ENCODE peak calls at places on chromosomes 16 and 17, in four cellular contexts. F, G, Z and B are unnamed samples.

GRCh38 chr16:83002351-83003334 is 375.9 kb downstream of the CDH13 start:
- DNase-seq in F (no peak), G (no peak), Z (no peak), B (no peak)

GRCh38 chr16:19415461-19415860 is 2.2 kb upstream of the TMC5 start:
- DNase-seq in F (no peak), G (no peak), Z (no peak), B (no peak)

GRCh38 chr16:15425861-15426260 is 8.5 kb upstream of the BMERB1 start:
- DNase-seq in F (no peak), G (no peak), Z (no peak), B (no peak)

GRCh38 chr16:31063843-31064611 is 10.0 kb downstream of the ZNF668 start:
- DNase-seq in F (no peak), G (no peak), Z (no peak), B (no peak)

GRCh38 chr17:2070241-2071023 is 15.5 kb downstream of the HIC1 start:
- DNase-seq in F (no peak), G (no peak), Z (no peak), B (no peak)

GRCh38 chr17:42845918-42846593 is 1.7 kb downstream of the AOC2 start:
- DNase-seq in F (no peak), G (no peak), Z (no peak), B (no peak)

GRCh38 chr16:19875900-19876299 is 8.7 kb downstream of the GPRC5B start:
- DNase-seq in F (no peak), G (no peak), Z (no peak), B (no peak)

GRCh38 chr16:154223-155030 is 2.0 kb downstream of the HBZ start:
- DNase-seq in F (no peak), G (no peak), Z (no peak), B (no peak)

GRCh38 chr16:12988071-12988470 is 86.7 kb downstream of the SHISA9 start:
- DNase-seq in F (no peak), G (no peak), Z (no peak), B (no peak)

GRCh38 chr17:17351901-17352781 is 49.0 kb downstream of the NT5M start:
- DNase-seq in F (no peak), G (no peak), Z (peak), B (no peak)

GRCh38 chr16:26697826-26698225 is 368.9 kb upstream of the C16orf82 start:
- DNase-seq in F (no peak), G (no peak), Z (no peak), B (no peak)

GRCh38 chr17:83170571-83171260 is 91.3 kb downstream of the METRNL start:
- DNase-seq in F (no peak), G (no peak), Z (no peak), B (no peak)

GRCh38 chr17:18043491-18043890 is 4.3 kb downstream of the GID4 start:
- DNase-seq in F (no peak), G (no peak), Z (no peak), B (no peak)

GRCh38 chr17:19897901-19898300 is 30.2 kb upstream of the ULK2 start:
- DNase-seq in F (no peak), G (no peak), Z (no peak), B (no peak)

GRCh38 chr16:28585674-28586073 is 11.2 kb downstream of the SULT1A2 start:
- DNase-seq in F (no peak), G (no peak), Z (no peak), B (no peak)

GRCh38 chr17:12659500-12659899 is 6.2 kb upstream of the MYOCD start:
- DNase-seq in F (no peak), G (no peak), Z (no peak), B (no peak)

GRCh38 chr16:2976673-2977072 is 3.6 kb downstream of the PKMYT1 start:
- DNase-seq in F (no peak), G (no peak), Z (no peak), B (no peak)

GRCh38 chr16:57863434-57864160 is 61.3 kb upstream of the KIFC3 start:
- DNase-seq in F (no peak), G (peak), Z (peak), B (no peak)

GRCh38 chr17:56834380-56835258 is 668 bp downstream of the DGKE start:
- DNase-seq in F (no peak), G (peak), Z (peak), B (no peak)

GRCh38 chr17:4043862-4044261 is 79.6 kb upstream of the ATP2A3 start:
- DNase-seq in F (no peak), G (no peak), Z (no peak), B (peak)

GRCh38 chr16:17334096-17334495 is 136.7 kb downstream of the XYLT1 start:
- DNase-seq in F (no peak), G (no peak), Z (no peak), B (no peak)

GRCh38 chr17:2416010-2416734 is 15.3 kb upstream of the MNT start:
- DNase-seq in F (no peak), G (peak), Z (peak), B (peak)

GRCh38 chr17:68514809-68515208 is 2.6 kb downstream of the PRKAR1A start:
- DNase-seq in F (no peak), G (no peak), Z (no peak), B (no peak)

GRCh38 chr16:19115148-19116021 is 1.6 kb downstream of the ITPRIPL2 start:
- DNase-seq in F (no peak), G (no peak), Z (peak), B (no peak)

GRCh38 chr16:30782486-30783279 is 4.3 kb downstream of the ZNF629 start:
- DNase-seq in F (no peak), G (no peak), Z (no peak), B (no peak)

GRCh38 chr16:89581861-89582563 is 6.5 kb downstream of the CPNE7 start:
- DNase-seq in F (no peak), G (no peak), Z (no peak), B (no peak)

GRCh38 chr17:61070649-61071048 is 329.0 kb upstream of the TBX2 start:
- DNase-seq in F (no peak), G (no peak), Z (no peak), B (no peak)

GRCh38 chr17:58507123-58507634 is 7.3 kb downstream of the MTMR4 start:
- DNase-seq in F (no peak), G (no peak), Z (no peak), B (no peak)

GRCh38 chr17:64418506-64419339 is 28.1 kb upstream of the PECAM1 start:
- DNase-seq in F (no peak), G (no peak), Z (no peak), B (peak)

GRCh38 chr17:27247958-27248342 is 46.0 kb upstream of the WSB1 start:
- DNase-seq in F (no peak), G (no peak), Z (no peak), B (no peak)

DNA sequence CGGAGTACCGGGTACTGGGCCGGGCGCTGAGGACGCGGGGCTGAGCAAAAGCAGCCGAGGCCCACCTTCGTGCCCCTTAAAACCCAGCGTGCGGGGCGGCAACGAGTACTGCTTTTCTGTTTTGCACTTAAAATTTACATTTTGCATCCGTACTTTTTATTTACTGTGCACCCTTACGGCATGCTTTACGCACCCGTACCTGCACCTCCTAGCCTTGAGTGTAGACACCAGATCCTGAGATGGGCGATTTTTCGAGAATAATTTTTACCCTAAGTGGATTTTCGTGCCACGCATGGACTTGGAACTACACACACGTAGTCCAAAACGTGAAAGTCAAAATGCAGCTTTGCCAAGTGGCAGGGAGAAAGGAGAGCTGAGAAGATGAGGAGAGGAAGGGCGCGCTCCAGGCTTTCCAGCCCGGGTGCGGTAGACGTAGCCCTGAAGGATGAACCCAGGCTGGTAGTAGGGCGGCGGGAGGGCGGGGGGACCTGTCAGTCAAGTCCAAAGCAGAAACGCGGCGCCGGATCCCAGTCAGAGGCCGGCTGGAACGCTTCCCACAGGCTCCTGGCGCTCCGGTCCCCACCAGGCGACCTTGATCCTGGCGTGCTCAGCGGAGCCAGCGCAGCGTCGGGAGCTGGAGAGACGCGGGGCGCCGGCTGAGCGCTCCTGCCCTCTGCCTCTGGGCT is 1.2 kb upstream of the CBLN1 start:
- DNase-seq in F (no peak), G (no peak), Z (no peak), B (no peak)
- H3K4me3 ChIP-seq in F (peak), G (no peak), Z (peak), B (no peak)

GRCh38 chr17:76585649-76586593 is at the start of gene ST6GALNAC2:
- DNase-seq in F (no peak), G (peak), Z (peak), B (no peak)
- H3K4me3 ChIP-seq in F (peak), G (peak), Z (peak), B (no peak)

DNA sequence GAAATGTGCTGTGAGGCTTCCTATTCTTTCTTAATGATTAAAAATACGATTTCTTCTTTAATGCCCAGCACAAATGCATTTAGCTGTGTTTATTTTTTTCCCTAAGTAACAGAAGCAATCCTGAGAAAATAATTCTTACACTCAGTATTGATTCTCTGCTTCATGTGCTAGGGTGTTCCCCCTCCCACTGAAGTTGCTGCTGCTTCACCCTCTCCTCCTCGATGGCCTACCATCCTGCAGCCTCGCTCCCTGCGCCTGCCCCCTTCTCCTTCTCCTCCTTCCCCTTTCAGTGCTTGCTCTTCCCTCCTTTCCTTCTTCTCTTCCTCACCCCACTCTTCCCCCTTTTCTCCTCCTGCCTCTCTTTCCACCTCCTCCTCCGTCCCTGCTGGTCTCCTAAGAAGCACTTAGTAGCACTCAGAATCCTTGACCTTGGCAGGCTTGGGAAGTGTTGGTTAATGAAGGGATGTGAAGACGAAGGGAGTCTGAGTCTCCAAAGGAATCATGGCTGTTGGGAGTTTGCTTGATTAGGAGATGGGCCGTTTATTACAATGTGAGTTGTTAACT is 119.7 kb downstream of the RPTOR start:
- DNase-seq in F (no peak), G (no peak), Z (no peak), B (no peak)
- H3K4me3 ChIP-seq in F (no peak), G (no peak), Z (no peak), B (no peak)

DNA sequence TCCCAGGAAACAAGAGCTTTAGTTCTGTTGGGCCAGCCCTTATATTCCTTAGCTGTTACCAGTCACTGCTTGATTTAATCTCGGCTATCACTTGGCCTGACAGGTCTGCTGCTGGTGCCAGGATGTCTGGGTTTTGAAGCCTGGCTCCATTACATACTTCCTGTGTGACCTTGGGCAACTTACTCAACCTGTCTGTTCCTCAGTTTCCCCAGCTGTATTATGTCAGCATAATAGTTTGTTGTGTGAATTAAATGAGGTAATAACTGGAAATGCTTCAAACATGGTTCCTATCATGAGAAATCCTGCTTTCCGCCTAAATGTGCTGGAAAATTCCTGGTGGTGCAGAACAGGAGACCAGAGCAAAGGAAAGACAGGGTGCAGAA is 50.6 kb upstream of the STH start:
- DNase-seq in F (no peak), G (no peak), Z (no peak), B (no peak)
- H3K4me3 ChIP-seq in F (no peak), G (no peak), Z (peak), B (peak)

DNA sequence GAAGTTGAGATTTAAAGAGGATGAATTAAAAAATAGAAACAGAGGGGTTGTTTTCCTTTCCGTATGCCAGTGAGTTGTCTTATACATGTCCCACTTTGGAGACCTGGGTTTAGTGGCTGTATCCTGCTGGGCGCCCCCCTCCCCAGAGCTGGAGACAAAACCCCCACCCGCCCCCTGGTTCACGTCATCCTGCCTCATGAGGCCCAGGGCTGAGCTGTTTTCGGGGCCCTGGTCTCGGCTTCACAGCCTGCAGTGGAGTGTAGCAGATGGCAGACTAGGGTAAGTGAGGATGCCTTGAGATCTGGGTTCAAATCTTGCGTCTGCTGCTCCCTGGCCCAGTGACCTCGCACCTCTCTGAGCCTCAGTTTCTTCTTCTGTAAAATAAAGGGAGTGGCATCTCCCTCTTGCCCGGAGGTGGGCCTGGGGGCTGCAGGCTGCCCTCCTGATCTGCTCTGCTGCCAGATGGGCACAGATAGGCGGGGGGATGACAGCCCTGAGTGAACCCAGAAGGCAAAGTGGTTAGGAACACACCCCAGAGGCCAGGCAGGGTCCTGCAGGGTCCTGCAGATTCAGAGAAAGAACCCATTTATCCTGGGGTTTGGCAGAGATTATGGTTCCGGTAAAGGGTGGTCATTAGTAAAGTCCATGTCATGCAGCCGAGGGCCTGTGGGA is 45.1 kb downstream of the SOCS3 start:
- DNase-seq in F (no peak), G (no peak), Z (no peak), B (no peak)
- H3K4me3 ChIP-seq in F (peak), G (no peak), Z (peak), B (no peak)

DNA sequence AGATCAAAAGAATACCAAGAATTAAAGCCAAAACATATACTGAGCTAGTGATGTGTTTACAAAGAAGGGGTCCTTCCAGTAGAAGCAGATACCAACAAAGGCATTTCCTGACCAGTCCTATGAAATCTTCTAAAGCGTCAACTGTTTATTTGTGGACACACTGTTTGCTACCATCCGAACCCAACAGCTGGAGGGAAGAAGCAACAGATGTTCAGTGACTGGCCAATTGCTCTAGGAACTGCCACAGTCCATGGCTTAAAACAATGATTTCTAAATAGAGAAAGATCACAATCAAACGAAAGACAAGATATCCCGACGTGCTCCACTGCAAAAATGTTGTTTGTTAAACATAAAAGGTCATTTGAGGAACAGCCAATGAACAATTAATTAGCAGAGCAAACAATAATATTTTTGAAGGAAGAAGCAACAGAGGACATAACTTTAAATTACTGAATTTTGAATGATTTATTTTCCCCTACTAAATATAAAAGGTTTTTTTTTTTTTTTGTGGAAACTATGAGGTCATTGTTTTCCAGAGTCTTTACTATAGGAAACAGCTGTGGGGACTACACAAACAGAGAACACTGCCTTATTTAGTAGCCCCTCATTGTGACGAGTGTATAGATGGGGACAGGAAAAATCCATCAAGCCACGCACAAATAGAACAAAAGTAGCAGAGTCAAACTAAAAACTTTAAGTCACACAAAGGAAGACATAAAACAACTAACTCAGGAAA is 17.2 kb downstream of the USP31 start:
- DNase-seq in F (no peak), G (no peak), Z (no peak), B (no peak)
- H3K4me3 ChIP-seq in F (peak), G (no peak), Z (peak), B (no peak)